ENCODE peak calls at places on chromosomes 13 and 19, in five cellular contexts. G, W, L, X and I are unnamed samples.

GRCh38 chr13:30708541-30708940 is 26.8 kb upstream of the ALOX5AP start:
- DNase-seq in G (no peak), W (no peak), L (no peak), X (no peak), I (no peak)

GRCh38 chr13:66994097-66994496 is 236.0 kb downstream of the PCDH9 start:
- DNase-seq in G (peak; percentile 27), W (peak; percentile 39), L (peak; percentile 20), X (no peak), I (no peak)

GRCh38 chr19:938233-938923 is 12.5 kb downstream of the ARID3A start:
- DNase-seq in G (no peak), W (no peak), L (no peak), X (no peak), I (no peak)

GRCh38 chr13:113453962-113454361 is 674 bp upstream of the ADPRHL1 start:
- DNase-seq in G (no peak), W (no peak), L (no peak), X (no peak), I (no peak)

GRCh38 chr19:55598034-55598433 is 1.3 kb downstream of the FIZ1 start:
- DNase-seq in G (no peak), W (no peak), L (no peak), X (no peak), I (no peak)

GRCh38 chr13:100300213-100300612 is 211.3 kb downstream of the PCCA start:
- DNase-seq in G (no peak), W (no peak), L (no peak), X (no peak), I (no peak)

GRCh38 chr19:16896913-16897571 is 8.2 kb downstream of the F2RL3 start:
- DNase-seq in G (peak; percentile 83), W (peak; percentile 100), L (peak; percentile 64), X (peak; percentile 18), I (no peak)

GRCh38 chr13:27117158-27117557 is 54.5 kb downstream of the USP12 start:
- DNase-seq in G (no peak), W (no peak), L (no peak), X (no peak), I (no peak)

GRCh38 chr13:38686635-38687245 is at the start of gene FREM2:
- DNase-seq in G (peak; percentile 73), W (no peak), L (no peak), X (no peak), I (peak; percentile 85)

GRCh38 chr19:40762754-40763153 is 11.8 kb downstream of the SNRPA start:
- DNase-seq in G (no peak), W (no peak), L (no peak), X (no peak), I (no peak)

GRCh38 chr13:77465595-77466195 is 69.8 kb upstream of the SCEL start:
- DNase-seq in G (no peak), W (no peak), L (no peak), X (no peak), I (no peak)

GRCh38 chr13:47277774-47278173 is 380.9 kb upstream of the HTR2A start:
- DNase-seq in G (no peak), W (no peak), L (no peak), X (no peak), I (no peak)

GRCh38 chr19:347946-348861 is 3.6 kb upstream of the MIER2 start:
- DNase-seq in G (no peak), W (no peak), L (no peak), X (no peak), I (no peak)

GRCh38 chr13:40505196-40505595 is 161.2 kb downstream of the FOXO1 start:
- DNase-seq in G (no peak), W (no peak), L (no peak), X (no peak), I (no peak)

GRCh38 chr19:1884291-1884718 is 991 bp downstream of the ABHD17A start:
- DNase-seq in G (no peak), W (no peak), L (no peak), X (no peak), I (no peak)

GRCh38 chr19:1767464-1767933 is 14.2 kb downstream of the ONECUT3 start:
- DNase-seq in G (no peak), W (peak; percentile 96), L (peak; percentile 57), X (peak; percentile 33), I (no peak)

GRCh38 chr13:102291587-102292218 is 110.1 kb downstream of the FGF14 start:
- DNase-seq in G (no peak), W (no peak), L (no peak), X (no peak), I (no peak)

GRCh38 chr19:14434543-14435319 is 1.6 kb downstream of the PKN1 start:
- DNase-seq in G (no peak), W (no peak), L (no peak), X (no peak), I (peak; percentile 94)

GRCh38 chr19:49103331-49104085 is 10.7 kb upstream of the LIN7B start:
- DNase-seq in G (no peak), W (no peak), L (no peak), X (no peak), I (no peak)

GRCh38 chr13:32314271-32314967 is 744 bp downstream of the ZAR1L start:
- DNase-seq in G (no peak), W (no peak), L (no peak), X (peak; percentile 2), I (no peak)

GRCh38 chr19:22784051-22784450 is at the start of gene ZNF99:
- DNase-seq in G (no peak), W (no peak), L (no peak), X (no peak), I (no peak)

GRCh38 chr13:80881495-80882482 is 540.9 kb upstream of the SPRY2 start:
- DNase-seq in G (no peak), W (peak; percentile 22), L (no peak), X (no peak), I (no peak)

GRCh38 chr19:8117991-8118390 is 31.4 kb downstream of the FBN3 start:
- DNase-seq in G (no peak), W (no peak), L (no peak), X (no peak), I (no peak)

GRCh38 chr19:19120308-19121156 is 17.7 kb downstream of the TMEM161A start:
- DNase-seq in G (peak; percentile 75), W (no peak), L (no peak), X (no peak), I (no peak)

GRCh38 chr13:23506071-23506820 is 64.0 kb upstream of the TNFRSF19 start:
- DNase-seq in G (no peak), W (no peak), L (no peak), X (no peak), I (no peak)